ENCODE peak calls at places on chromosomes 1 and 21, in eight cellular contexts. G is GM19239, S is ELR, F is Kasumi-1, D is GM13976, X is pancreas, H is HT-29, O is SHP77. J is an unnamed sample.

GRCh38 chr1:155296660-155297059 is 4.6 kb downstream of the PKLR start:
- DNase-seq in G (no peak), S (no peak), F (no peak), D (no peak), X (no peak), H (no peak), O (no peak), J (no peak)

GRCh38 chr1:91806777-91807700 is 78.9 kb downstream of the TGFBR3 start:
- DNase-seq in G (no peak), S (no peak), F (no peak), D (no peak), X (no peak), H (no peak), O (no peak), J (no peak)

GRCh38 chr1:186212574-186213224 is 162.4 kb downstream of the TPR start:
- DNase-seq in G (peak; percentile 21), S (peak; percentile 90), F (peak; percentile 81), D (peak; percentile 47), X (no peak), H (peak; percentile 75), O (peak; percentile 70), J (peak; percentile 30)

GRCh38 chr1:109392788-109393580 is 4.7 kb downstream of the SORT1 start:
- DNase-seq in G (no peak), S (peak; percentile 57), F (peak; percentile 29), D (no peak), X (no peak), H (peak; percentile 77), O (peak; percentile 4), J (peak; percentile 27)

GRCh38 chr1:209456878-209457277 is 126.6 kb upstream of the CAMK1G start:
- DNase-seq in G (no peak), S (peak; percentile 37), F (no peak), D (no peak), X (no peak), H (no peak), O (no peak), J (no peak)

GRCh38 chr21:39854572-39854971 is 12.7 kb upstream of the PCP4 start:
- DNase-seq in G (no peak), S (no peak), F (no peak), D (no peak), X (no peak), H (no peak), O (no peak), J (no peak)

GRCh38 chr1:65421341-65422174 is 1.1 kb downstream of the LEPR start:
- DNase-seq in G (no peak), S (no peak), F (peak; percentile 61), D (no peak), X (no peak), H (no peak), O (no peak), J (peak; percentile 62)

GRCh38 chr1:232207089-232207723 is 422.7 kb downstream of the SIPA1L2 start:
- DNase-seq in G (no peak), S (no peak), F (no peak), D (no peak), X (no peak), H (no peak), O (no peak), J (no peak)

GRCh38 chr1:72137665-72138064 is 144.7 kb downstream of the NEGR1 start:
- DNase-seq in G (no peak), S (peak; percentile 6), F (peak; percentile 16), D (no peak), X (no peak), H (no peak), O (no peak), J (no peak)

GRCh38 chr1:29312469-29313466 is 76.4 kb downstream of the PTPRU start:
- DNase-seq in G (no peak), S (no peak), F (no peak), D (peak; percentile 16), X (no peak), H (no peak), O (no peak), J (no peak)

GRCh38 chr21:32753818-32754610 is 17.5 kb downstream of the PAXBP1 start:
- DNase-seq in G (no peak), S (no peak), F (no peak), D (no peak), X (no peak), H (peak; percentile 34), O (no peak), J (no peak)

GRCh38 chr1:86258106-86258505 is 101.5 kb upstream of the COL24A1 start:
- DNase-seq in G (no peak), S (peak; percentile 19), F (no peak), D (no peak), X (no peak), H (no peak), O (no peak), J (no peak)

GRCh38 chr1:17139637-17140036 is 20.4 kb upstream of the PADI2 start:
- DNase-seq in G (no peak), S (no peak), F (no peak), D (no peak), X (no peak), H (no peak), O (no peak), J (no peak)

GRCh38 chr1:243748706-243749283 is 101.2 kb downstream of the AKT3 start:
- DNase-seq in G (peak; percentile 29), S (peak; percentile 83), F (peak; percentile 80), D (peak; percentile 72), X (no peak), H (peak; percentile 65), O (peak; percentile 64), J (peak; percentile 78)

GRCh38 chr1:246064891-246065290 is 442.2 kb downstream of the SMYD3 start:
- DNase-seq in G (no peak), S (no peak), F (no peak), D (no peak), X (no peak), H (no peak), O (no peak), J (no peak)

GRCh38 chr1:20997602-20998235 is 179.0 kb downstream of the EIF4G3 start:
- DNase-seq in G (no peak), S (no peak), F (no peak), D (no peak), X (no peak), H (no peak), O (no peak), J (no peak)

GRCh38 chr21:33951276-33952178 is 35.9 kb upstream of the ATP5PO start:
- DNase-seq in G (no peak), S (no peak), F (no peak), D (no peak), X (no peak), H (no peak), O (no peak), J (no peak)

GRCh38 chr1:20584890-20585289 is 4.0 kb upstream of the CDA start:
- DNase-seq in G (no peak), S (no peak), F (no peak), D (no peak), X (no peak), H (no peak), O (no peak), J (no peak)

GRCh38 chr21:41765393-41765950 is 1.4 kb downstream of the RIPK4 start:
- DNase-seq in G (no peak), S (no peak), F (no peak), D (no peak), X (no peak), H (peak; percentile 42), O (no peak), J (no peak)

GRCh38 chr1:226814751-226815496 is 55.5 kb upstream of the PSEN2 start:
- DNase-seq in G (no peak), S (peak; percentile 90), F (no peak), D (no peak), X (no peak), H (peak; percentile 38), O (peak; percentile 77), J (no peak)

GRCh38 chr1:109659997-109660755 is 4.3 kb downstream of the GSTM4 start:
- DNase-seq in G (no peak), S (no peak), F (no peak), D (no peak), X (no peak), H (no peak), O (no peak), J (no peak)